ENCODE peak calls at places on chromosomes 2 and 18, in six cellular contexts. J is heart left ventricle, X is esophagus squamous epithelium, D is IMR-90, B is right lobe of liver, E is K562. K is an unnamed sample.

GRCh38 chr18:10850216-10850615 is 299.2 kb downstream of the PIEZO2 start:
- DNase-seq in E (no peak), X (no peak), D (no peak), B (no peak), J (no peak), K (no peak)

GRCh38 chr18:2932247-2933181 is 80.4 kb downstream of the LPIN2 start:
- DNase-seq in B (no peak), D (peak; percentile 70), E (peak; percentile 59), J (no peak), X (no peak), K (peak; percentile 58)

GRCh38 chr2:1645761-1646476 is 98.4 kb downstream of the PXDN start:
- DNase-seq in D (no peak), X (no peak), E (no peak), J (no peak), B (no peak), K (no peak)

GRCh38 chr2:119826370-119826961 is 66.7 kb downstream of the PTPN4 start:
- DNase-seq in J (no peak), B (no peak), X (no peak), D (peak; percentile 21), E (peak; percentile 42), K (no peak)

GRCh38 chr18:8153887-8154583 is 455.2 kb upstream of the RAB12 start:
- DNase-seq in X (no peak), J (no peak), E (no peak), B (no peak), D (peak; percentile 85), K (no peak)

GRCh38 chr2:21633531-21634310 is 510.0 kb downstream of the TDRD15 start:
- DNase-seq in J (no peak), B (no peak), D (no peak), X (no peak), E (no peak), K (no peak)

GRCh38 chr2:219658447-219658846 is 31.0 kb downstream of the SLC4A3 start:
- DNase-seq in X (no peak), E (no peak), D (peak; percentile 52), J (no peak), B (no peak), K (no peak)

GRCh38 chr18:47749195-47749973 is 181.1 kb downstream of the SMAD2 start:
- DNase-seq in B (peak; percentile 84), D (peak; percentile 37), J (peak; percentile 80), E (peak; percentile 76), X (peak; percentile 9), K (peak; percentile 79)

GRCh38 chr18:36504928-36505327 is 207.4 kb downstream of the FHOD3 start:
- DNase-seq in X (no peak), D (peak; percentile 25), J (no peak), E (no peak), B (no peak), K (no peak)

GRCh38 chr18:10892801-10893595 is 256.4 kb downstream of the PIEZO2 start:
- DNase-seq in D (peak; percentile 20), E (no peak), X (no peak), B (no peak), J (no peak), K (no peak)

GRCh38 chr2:189164732-189165131 is 14.8 kb downstream of the COL5A2 start:
- DNase-seq in X (no peak), E (no peak), D (peak; percentile 80), J (no peak), B (no peak), K (peak; percentile 46)

GRCh38 chr2:54531558-54531957 is 75.4 kb downstream of the SPTBN1 start:
- DNase-seq in D (peak; percentile 86), B (no peak), J (no peak), E (no peak), X (no peak), K (no peak)

GRCh38 chr18:55515946-55516710 is 71.9 kb downstream of the TCF4 start:
- DNase-seq in B (no peak), J (no peak), D (peak; percentile 84), X (no peak), E (no peak), K (no peak)

GRCh38 chr2:62042944-62043343 is 137.5 kb downstream of the COMMD1 start:
- DNase-seq in J (no peak), E (no peak), D (peak; percentile 23), X (no peak), B (no peak), K (no peak)

GRCh38 chr2:191612496-191612895 is 65.4 kb upstream of the NABP1 start:
- DNase-seq in X (no peak), B (no peak), D (peak; percentile 97), J (no peak), E (no peak), K (no peak)

GRCh38 chr18:43046324-43046723 is 69.2 kb downstream of the RIT2 start:
- DNase-seq in J (no peak), E (no peak), X (no peak), B (no peak), D (no peak), K (no peak)

GRCh38 chr18:55314615-55315237 is 273.3 kb downstream of the TCF4 start:
- DNase-seq in B (no peak), J (no peak), D (no peak), E (no peak), X (no peak), K (no peak)

GRCh38 chr2:181944164-181944913 is 41.3 kb upstream of the PPP1R1C start:
- DNase-seq in J (no peak), X (no peak), B (no peak), E (no peak), D (no peak), K (no peak)

GRCh38 chr2:29115797-29116781 is 874 bp downstream of the CLIP4 start:
- DNase-seq in D (peak; percentile 85), E (no peak), J (peak; percentile 45), B (peak; percentile 79), X (no peak), K (peak; percentile 65)
- TF ChIP-seq POLR2A in D (peak; percentile 63), E (no peak), J (no peak), B (peak; percentile 13), X (no peak), K (no peak)

DNA sequence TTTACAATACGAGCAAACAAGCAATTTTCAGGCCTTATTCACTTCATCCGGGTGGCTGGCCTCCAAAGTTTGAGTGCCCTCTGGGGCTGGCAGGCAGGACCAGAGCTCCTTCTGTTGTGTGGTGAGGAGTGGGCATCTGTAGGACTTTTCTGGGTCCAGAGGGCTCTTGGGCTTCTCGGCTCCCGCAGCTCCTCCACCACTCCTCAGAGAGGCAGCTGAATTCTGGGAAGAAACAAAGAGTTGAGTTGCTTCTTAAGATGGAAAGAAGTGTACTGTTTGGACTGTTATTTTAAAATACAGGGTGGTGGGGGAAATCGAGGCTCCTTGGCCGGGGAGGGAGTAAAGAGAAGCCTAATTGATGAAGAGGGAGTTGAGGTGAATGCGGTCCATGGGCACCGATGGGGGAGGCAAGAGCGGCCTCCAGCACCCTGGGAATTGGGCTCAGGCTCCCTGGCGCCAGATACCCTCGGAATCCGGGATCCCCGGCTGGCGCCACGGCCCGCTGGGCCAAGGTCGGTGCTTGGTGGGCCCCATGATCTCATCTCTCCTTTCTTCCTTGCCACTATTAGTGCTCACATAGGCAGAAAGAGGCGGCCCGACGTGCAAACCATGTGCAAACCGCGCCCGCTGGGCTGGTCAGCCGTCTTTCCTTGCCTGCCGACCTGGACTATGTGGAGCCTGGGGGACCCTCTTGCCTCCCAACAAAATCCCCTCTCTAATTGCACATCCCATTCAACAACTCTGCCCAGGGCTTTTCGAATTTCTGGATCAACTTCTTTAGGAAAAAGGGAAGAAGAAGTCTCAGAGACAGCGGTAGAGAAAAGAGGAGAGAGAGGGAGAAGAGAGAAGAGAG is 664 bp upstream of the SIX3 start:
- DNase-seq in X (no peak), B (no peak), J (no peak), D (no peak), E (no peak), K (no peak)
- H3K4me3 ChIP-seq in X (peak overlapping the region; percentile 60), B (no peak overlapping the region), J (peak overlapping the region; percentile 38), D (no peak overlapping the region), E (no peak overlapping the region), K (no peak overlapping the region)

DNA sequence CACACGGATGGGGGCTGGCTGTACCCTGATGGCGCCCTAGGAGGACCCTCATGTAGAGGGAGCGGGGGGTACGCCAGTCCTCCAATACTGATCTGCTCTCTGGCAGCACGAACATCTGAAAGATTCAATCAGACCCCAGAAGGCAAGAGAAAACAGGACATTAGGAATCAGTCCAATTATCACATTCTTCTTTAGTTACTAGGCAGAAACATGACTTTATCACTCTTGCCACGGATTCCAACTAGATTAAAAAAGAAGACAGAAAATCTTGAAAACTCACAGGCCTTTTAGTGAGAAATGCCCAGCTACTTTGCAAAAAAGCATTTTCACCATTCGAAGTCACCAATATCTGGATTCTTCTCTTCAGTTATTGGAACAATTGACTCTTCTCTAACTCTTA is 68.4 kb downstream of the ID2 start:
- DNase-seq in X (no peak), D (peak; percentile 18), J (no peak), B (no peak), E (no peak), K (no peak)
- H3K27me3 ChIP-seq in X (no peaks in the 10 kb centered on the region), D (no peaks in the 10 kb centered on the region), J (no peaks in the 10 kb centered on the region), B (no peaks in the 10 kb centered on the region), E (no peaks in the 10 kb centered on the region), K (no peaks in the 10 kb centered on the region)

GRCh38 chr2:37993135-37993534 is 68.0 kb downstream of the RMDN2 start:
- DNase-seq in J (no peak), X (no peak), B (no peak), E (no peak), D (peak; percentile 25), K (no peak)
- TF ChIP-seq POLR2A in J (no peak), X (no peak), B (no peak), E (no peak), D (no peak), K (no peak)

DNA sequence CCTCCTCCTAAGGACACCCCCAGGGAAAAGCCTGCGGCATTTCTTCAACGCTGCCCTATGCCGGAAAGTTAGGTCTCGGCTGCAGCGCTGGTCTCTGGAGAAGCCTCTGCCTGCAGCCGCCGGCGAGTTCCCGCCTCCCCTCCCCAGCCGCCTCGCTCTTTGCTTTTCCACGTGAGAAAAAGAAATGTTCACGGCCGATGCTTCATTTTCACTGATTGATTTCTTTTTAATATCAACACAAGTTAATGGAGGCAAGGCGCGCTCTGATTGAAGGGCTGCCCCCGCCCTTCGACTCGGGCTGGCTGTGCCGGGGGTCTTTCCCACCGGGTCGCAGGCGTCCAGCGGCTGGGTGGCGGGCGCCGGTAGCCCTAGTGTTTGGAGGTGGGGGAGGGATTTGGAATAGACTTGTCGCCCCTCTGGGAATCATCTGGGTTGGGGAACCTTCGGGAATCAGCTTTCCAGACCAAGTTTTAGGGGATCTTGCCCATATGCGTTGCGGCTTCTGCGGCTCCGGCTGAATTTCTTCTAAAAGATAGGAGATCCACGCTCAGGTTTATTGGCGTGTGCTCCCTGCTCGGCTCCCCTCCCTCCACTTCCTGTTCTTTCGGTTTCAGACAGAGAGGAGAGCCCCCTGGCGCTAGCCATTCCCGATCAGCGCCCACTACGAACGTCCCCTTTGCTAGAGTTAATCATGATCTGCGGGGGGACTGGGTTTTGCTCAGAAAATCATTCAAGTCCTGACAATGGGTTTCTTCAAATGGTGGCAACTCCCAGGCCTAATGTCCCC is 4.1 kb downstream of the NRP2 start:
- DNase-seq in B (no peak), D (peak; percentile 35), X (no peak), E (no peak), J (no peak), K (peak; percentile 43)
- H3K4me3 ChIP-seq in B (peak overlapping the region; percentile 56), D (peak overlapping the region; percentile 90), X (peak overlapping the region; percentile 80), E (no peak overlapping the region), J (peak overlapping the region; percentile 69), K (peak overlapping the region; percentile 77)

DNA sequence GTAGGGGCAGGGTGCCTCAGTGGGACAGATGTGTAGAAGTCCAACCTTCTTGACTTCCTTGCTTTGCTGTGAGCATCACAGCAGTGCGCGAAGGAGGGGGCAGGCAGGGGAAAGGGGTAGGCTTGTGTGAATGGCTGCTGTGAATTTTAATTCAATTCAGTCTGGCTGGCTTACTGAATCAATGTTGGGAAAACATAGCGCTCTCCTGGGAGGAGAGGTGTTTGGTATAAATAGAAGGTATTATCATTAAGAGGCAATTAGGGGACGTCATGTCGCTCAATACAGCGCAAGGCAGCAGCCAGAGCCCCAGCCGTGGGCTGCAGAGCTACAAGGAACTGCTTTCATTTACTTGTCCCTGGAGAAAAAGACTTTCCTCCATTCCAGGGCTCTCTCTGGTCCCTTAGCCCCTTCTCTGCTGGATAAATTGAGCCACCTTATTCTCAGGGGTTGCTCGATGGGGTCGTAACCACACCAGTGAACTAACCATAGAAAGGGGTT is 181.4 kb upstream of the MSH6 start:
- DNase-seq in D (no peak), E (no peak), J (no peak), X (no peak), B (no peak), K (no peak)
- H3K27me3 ChIP-seq in D (peaks cover 18% of the 10 kb centered on the region), E (peaks cover 6% of the 10 kb centered on the region), J (no peaks in the 10 kb centered on the region), X (no peaks in the 10 kb centered on the region), B (no peaks in the 10 kb centered on the region), K (no peaks in the 10 kb centered on the region)

K was measured in uterus.